ENCODE peak calls at places on chromosome X, in ten cellular contexts. B, Q, P, A, Z, K, X, O, L and N are unnamed samples.

GRCh38 chrX:131477498-131477897 is 66.4 kb upstream of the OR13H1 start:
- DNase-seq in X (no peak), P (no peak), K (no peak), B (no peak), O (no peak), A (no peak), Z (no peak), L (no peak), Q (no peak), N (no peak)

GRCh38 chrX:100731441-100732281 is at the start of gene SYTL4:
- DNase-seq in Z (no peak), Q (peak; percentile 47), L (peak; percentile 12), P (peak; percentile 23), B (peak; percentile 31), A (peak; percentile 29), X (peak; percentile 64), O (no peak), K (peak; percentile 35), N (no peak)

GRCh38 chrX:147675819-147676218 is 235.9 kb upstream of the FMR1 start:
- DNase-seq in X (no peak), Q (no peak), A (no peak), K (no peak), L (no peak), O (no peak), P (no peak), Z (no peak), B (no peak), N (no peak)

GRCh38 chrX:13013353-13014110 is 30.9 kb downstream of the FAM9C start:
- DNase-seq in L (peak; percentile 63), Q (peak; percentile 22), K (peak; percentile 51), X (no peak), B (peak; percentile 61), A (no peak), P (no peak), Z (no peak), O (no peak), N (no peak)

GRCh38 chrX:50081282-50081955 is 119.4 kb downstream of the AKAP4 start:
- DNase-seq in K (peak; percentile 30), X (peak; percentile 45), Q (peak; percentile 32), P (peak; percentile 19), L (peak; percentile 49), B (peak; percentile 37), A (peak; percentile 15), Z (no peak), O (no peak), N (no peak)

GRCh38 chrX:11641368-11641767 is 24.4 kb downstream of the ARHGAP6 start:
- DNase-seq in B (no peak), A (no peak), K (no peak), Q (no peak), P (no peak), Z (no peak), O (no peak), X (no peak), L (peak; percentile 14), N (no peak)

GRCh38 chrX:115553171-115553570 is 7.8 kb upstream of the PLS3 start:
- DNase-seq in A (no peak), K (no peak), Q (no peak), X (no peak), P (no peak), L (no peak), B (no peak), Z (no peak), O (no peak), N (no peak)

GRCh38 chrX:21996872-21997271 is 35.3 kb upstream of the PHEX start:
- DNase-seq in B (no peak), P (no peak), Q (no peak), X (no peak), O (peak; percentile 2), Z (no peak), A (no peak), K (no peak), L (peak; percentile 79), N (no peak)

GRCh38 chrX:53036149-53036548 is 12.4 kb upstream of the GPR173 start:
- DNase-seq in X (no peak), P (no peak), B (no peak), L (no peak), A (no peak), O (no peak), Z (no peak), K (no peak), Q (no peak), N (no peak)

GRCh38 chrX:54043696-54044125 is 562 bp downstream of the PHF8 start:
- DNase-seq in X (no peak), Q (peak; percentile 38), O (no peak), K (peak; percentile 54), L (no peak), A (peak; percentile 52), P (peak; percentile 38), Z (peak; percentile 41), B (peak; percentile 53), N (no peak)

GRCh38 chrX:124190440-124190839 is 142.0 kb upstream of the TEX13D start:
- DNase-seq in P (no peak), O (no peak), X (no peak), Z (no peak), A (no peak), B (no peak), K (no peak), Q (no peak), L (no peak), N (no peak)

GRCh38 chrX:25005382-25006185 is 10.2 kb downstream of the ARX start:
- DNase-seq in B (no peak), P (no peak), Z (no peak), O (no peak), A (no peak), Q (no peak), L (no peak), X (no peak), K (no peak), N (no peak)

GRCh38 chrX:25004040-25004439 is 11.7 kb downstream of the ARX start:
- DNase-seq in A (no peak), B (no peak), X (no peak), Z (no peak), P (no peak), O (no peak), Q (no peak), K (no peak), L (no peak), N (no peak)

GRCh38 chrX:25004485-25005032 is 11.2 kb downstream of the ARX start:
- DNase-seq in Z (no peak), L (no peak), B (no peak), X (no peak), Q (no peak), K (no peak), P (no peak), O (no peak), A (no peak), N (no peak)

GRCh38 chrX:25006586-25007058 is 9.1 kb downstream of the ARX start:
- DNase-seq in X (no peak), Q (no peak), Z (no peak), O (no peak), A (no peak), P (no peak), B (no peak), L (no peak), K (no peak), N (no peak)

DNA sequence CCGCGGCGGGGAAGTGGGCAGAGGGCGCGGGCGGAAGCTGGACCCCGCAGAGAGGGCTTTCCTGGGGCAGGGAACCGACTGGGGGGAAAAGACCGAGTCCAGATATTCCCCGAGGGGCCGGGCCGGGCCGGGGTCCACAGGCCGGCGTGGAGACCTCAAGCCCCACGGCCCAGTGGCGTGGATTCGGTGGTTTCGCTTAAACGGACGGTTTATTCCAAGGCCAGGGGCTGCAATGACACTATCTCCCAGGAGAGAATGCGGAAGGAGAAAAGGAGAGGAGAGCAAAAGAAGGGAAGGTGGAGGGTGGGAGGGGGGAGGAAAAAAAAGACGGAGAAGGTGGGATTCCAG is 10.8 kb downstream of the ARX start:
- DNase-seq in Q (no peak), P (no peak), Z (no peak), O (no peak), L (no peak), X (no peak), B (no peak), K (no peak), A (no peak), N (no peak)
- H3K4me3 ChIP-seq in Q (no peak overlapping the region), P (peak overlapping the region; percentile 49), Z (no peak overlapping the region), O (peak overlapping the region; percentile 2), L (no peak overlapping the region), X (no peak overlapping the region), B (peak overlapping the region; percentile 4), K (no peak overlapping the region), A (no peak overlapping the region), N (no peak overlapping the region)

DNA sequence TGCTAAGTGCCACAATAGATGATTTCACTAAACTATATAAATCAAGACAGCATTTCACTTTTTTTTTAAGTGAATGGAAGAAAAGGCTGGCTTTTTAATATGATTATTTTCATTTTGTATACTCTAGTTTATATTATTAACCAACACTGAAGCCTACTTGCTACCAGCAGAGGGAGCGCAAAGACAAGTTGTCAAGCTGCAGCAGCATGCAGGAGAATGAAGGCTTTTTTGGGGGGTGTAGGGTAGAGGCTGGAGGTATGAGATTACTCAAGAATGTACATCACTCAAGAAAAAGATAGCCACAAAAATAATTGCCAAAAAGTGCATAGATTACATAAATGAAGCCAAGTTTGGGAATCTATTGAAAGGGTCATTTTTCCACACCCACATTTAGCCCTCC is 519.5 kb downstream of the FGF13 start:
- DNase-seq in Z (peak; percentile 31), A (no peak), Q (no peak), X (no peak), K (no peak), L (peak; percentile 17), B (peak; percentile 47), P (no peak), O (no peak), N (no peak)
- TF ChIP-seq CTCF in Z (peak; percentile 48), A (peak; percentile 35), Q (peak; percentile 54), X (no peak), K (peak; percentile 21), L (peak; percentile 37), B (peak; percentile 71), P (peak; percentile 42), O (peak; percentile 38), N (no peak)

DNA sequence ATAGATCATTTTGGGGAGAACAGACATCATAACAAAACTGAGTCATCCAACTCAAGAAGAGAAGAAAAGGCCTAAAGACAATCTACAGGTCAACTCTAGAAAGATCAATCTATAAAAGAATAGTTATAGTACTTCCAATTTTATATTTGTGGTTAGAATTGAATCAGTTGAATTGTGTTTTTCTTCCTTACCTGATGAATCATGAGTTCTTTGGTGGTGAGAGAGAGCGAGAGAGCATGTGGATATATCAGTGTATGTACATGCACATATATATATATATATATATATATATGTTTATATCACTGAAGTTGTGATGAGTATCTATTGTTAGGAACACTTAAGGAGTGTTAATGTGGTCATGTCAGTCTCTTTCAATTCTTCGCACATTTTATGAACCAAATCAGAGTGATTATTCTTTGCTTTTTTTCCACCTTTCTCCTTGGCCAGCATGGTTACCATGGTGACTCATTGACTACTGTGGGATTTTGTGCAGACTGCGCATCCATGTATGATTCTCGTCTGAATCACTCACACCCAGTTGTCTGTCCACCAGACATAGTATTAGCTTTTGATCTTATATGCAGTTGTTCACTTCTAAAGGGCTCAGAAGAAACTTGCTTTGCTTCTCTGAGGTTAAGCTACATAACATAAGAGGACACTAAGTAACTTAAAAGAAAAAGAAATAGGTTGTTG is 90.4 kb upstream of the RAB40AL start:
- DNase-seq in Q (no peak), Z (no peak), X (no peak), L (peak; percentile 53), P (no peak), K (no peak), O (no peak), A (no peak), B (no peak), N (no peak)
- H3K4me3 ChIP-seq in Q (no peak overlapping the region), Z (no peak overlapping the region), X (no peak overlapping the region), L (no peak overlapping the region), P (no peak overlapping the region), K (no peak overlapping the region), O (no peak overlapping the region), A (no peak overlapping the region), B (no peak overlapping the region), N (no peak overlapping the region)

GRCh38 chrX:70422886-70423336 is at the start of gene GDPD2:
- DNase-seq in Z (no peak), P (no peak), K (no peak), L (no peak), O (no peak), B (peak; percentile 58), X (no peak), A (no peak), Q (peak; percentile 58), N (no peak)
- TF ChIP-seq CTCF in Z (peak; percentile 27), P (peak; percentile 31), K (no peak), L (peak; percentile 17), O (peak; percentile 25), B (peak; percentile 41), X (no peak), A (no peak), Q (peak; percentile 61), N (no peak)